ENCODE peak calls at places on chromosomes 11 and 22, in seven cellular contexts. J is stomach; M is HTR-8/SVneo; D is astrocyte of the hippocampus; L is AML-193; E is fibroblast of lung; N is activated CD8-positive, alpha-beta memory T cell treated with anti-CD3 and anti-CD28 coated beads for 24 hours. C is an unnamed sample.

GRCh38 chr11:11391169-11391568 is 38.1 kb upstream of the CSNK2A3 start:
- DNase-seq in J (no peak), M (no peak), D (no peak), L (no peak), E (no peak), N (no peak), C (no peak)

GRCh38 chr11:117187799-117188481 is 9.4 kb downstream of the SIDT2 start:
- DNase-seq in J (peak; percentile 30), M (no peak), D (no peak), L (no peak), E (no peak), N (no peak), C (no peak)

GRCh38 chr22:19289475-19290161 is 1.9 kb downstream of the CLTCL1 start:
- DNase-seq in J (no peak), M (no peak), D (peak; percentile 94), L (no peak), E (peak; percentile 95), N (no peak), C (no peak)

GRCh38 chr22:27609411-27610029 is 192.0 kb downstream of the MN1 start:
- DNase-seq in J (no peak), M (no peak), D (no peak), L (no peak), E (no peak), N (no peak), C (no peak)

GRCh38 chr11:87263439-87263838 is 225.7 kb downstream of the TMEM135 start:
- DNase-seq in J (no peak), M (no peak), D (no peak), L (no peak), E (no peak), N (no peak), C (no peak)

GRCh38 chr22:48923165-48923875 is 904.4 kb downstream of the BRD1 start:
- DNase-seq in J (peak; percentile 25), M (no peak), D (no peak), L (no peak), E (no peak), N (peak; percentile 28), C (peak; percentile 63)

GRCh38 chr22:24813861-24814770 is 8.1 kb downstream of the SGSM1 start:
- DNase-seq in J (no peak), M (no peak), D (no peak), L (no peak), E (no peak), N (no peak), C (no peak)

GRCh38 chr11:11798586-11799438 is 43.0 kb upstream of the USP47 start:
- DNase-seq in J (peak; percentile 91), M (peak; percentile 49), D (peak; percentile 88), L (peak; percentile 9), E (peak; percentile 63), N (peak; percentile 92), C (peak; percentile 74)

GRCh38 chr22:20432244-20432686 is 5.4 kb downstream of the SCARF2 start:
- DNase-seq in J (no peak), M (no peak), D (no peak), L (no peak), E (no peak), N (no peak), C (no peak)

GRCh38 chr11:13009921-13010736 is 1.0 kb downstream of the RASSF10 start:
- DNase-seq in J (peak; percentile 54), M (no peak), D (peak; percentile 77), L (no peak), E (peak; percentile 50), N (no peak), C (peak; percentile 39)

GRCh38 chr11:9015677-9016076 is 11.9 kb upstream of the NRIP3 start:
- DNase-seq in J (peak; percentile 75), M (peak; percentile 81), D (peak; percentile 85), L (peak; percentile 58), E (peak; percentile 71), N (peak; percentile 73), C (peak; percentile 62)

GRCh38 chr11:102267602-102268001 is 49.7 kb upstream of the BIRC3 start:
- DNase-seq in J (no peak), M (peak; percentile 86), D (no peak), L (no peak), E (peak; percentile 82), N (no peak), C (no peak)

GRCh38 chr11:22130462-22131053 is 62.3 kb upstream of the ANO5 start:
- DNase-seq in J (no peak), M (no peak), D (peak; percentile 32), L (peak; percentile 33), E (no peak), N (no peak), C (peak; percentile 6)

GRCh38 chr11:11843233-11843632 is 1.5 kb downstream of the USP47 start:
- DNase-seq in J (no peak), M (peak; percentile 18), D (peak; percentile 64), L (no peak), E (peak; percentile 80), N (no peak), C (no peak)

GRCh38 chr11:45379162-45379863 is 93.2 kb upstream of the SYT13 start:
- DNase-seq in J (no peak), M (no peak), D (no peak), L (no peak), E (no peak), N (no peak), C (peak; percentile 5)

C was measured in NCI-H345.